ENCODE peak calls at places on chromosomes 3 and 15, in eight cellular contexts. One of them, this sample, is unnamed.

GRCh38 chr3:120498947-120499346 is 48.2 kb upstream of the FSTL1 start:
- DNase-seq in GM23248: peak; percentile 96
- DNase-seq in heart left ventricle: no peak
- DNase-seq in CD8-positive, alpha-beta T cell: no peak
- DNase-seq in HL-60: no peak
- DNase-seq in body of pancreas: no peak
- DNase-seq in neuronal stem cell: peak; percentile 44
- DNase-seq in SK-N-SH: no peak
- DNase-seq in this sample: no peak

GRCh38 chr3:64291345-64291744 is 66.1 kb upstream of the PRICKLE2 start:
- DNase-seq in GM23248: peak; percentile 97
- DNase-seq in heart left ventricle: peak; percentile 31
- DNase-seq in CD8-positive, alpha-beta T cell: no peak
- DNase-seq in HL-60: peak; percentile 1
- DNase-seq in body of pancreas: no peak
- DNase-seq in neuronal stem cell: no peak
- DNase-seq in SK-N-SH: no peak
- DNase-seq in this sample: no peak

GRCh38 chr15:50944692-50945091 is 36.2 kb downstream of the AP4E1 start:
- DNase-seq in GM23248: peak; percentile 10
- DNase-seq in heart left ventricle: no peak
- DNase-seq in CD8-positive, alpha-beta T cell: no peak
- DNase-seq in HL-60: no peak
- DNase-seq in body of pancreas: no peak
- DNase-seq in neuronal stem cell: no peak
- DNase-seq in SK-N-SH: no peak
- DNase-seq in this sample: no peak

GRCh38 chr3:64798316-64798715 is 110.5 kb upstream of the ADAMTS9 start:
- DNase-seq in GM23248: no peak
- DNase-seq in heart left ventricle: peak; percentile 31
- DNase-seq in CD8-positive, alpha-beta T cell: no peak
- DNase-seq in HL-60: no peak
- DNase-seq in body of pancreas: no peak
- DNase-seq in neuronal stem cell: no peak
- DNase-seq in SK-N-SH: no peak
- DNase-seq in this sample: no peak

GRCh38 chr15:71781179-71781964 is 29.0 kb upstream of the NR2E3 start:
- DNase-seq in GM23248: peak; percentile 70
- DNase-seq in heart left ventricle: no peak
- DNase-seq in CD8-positive, alpha-beta T cell: peak; percentile 42
- DNase-seq in HL-60: no peak
- DNase-seq in body of pancreas: no peak
- DNase-seq in neuronal stem cell: no peak
- DNase-seq in SK-N-SH: no peak
- DNase-seq in this sample: no peak

GRCh38 chr3:135218304-135218703 is 423.2 kb downstream of the EPHB1 start:
- DNase-seq in GM23248: no peak
- DNase-seq in heart left ventricle: no peak
- DNase-seq in CD8-positive, alpha-beta T cell: no peak
- DNase-seq in HL-60: no peak
- DNase-seq in body of pancreas: no peak
- DNase-seq in neuronal stem cell: no peak
- DNase-seq in SK-N-SH: no peak
- DNase-seq in this sample: no peak

GRCh38 chr15:48395532-48396011 is 64.3 kb downstream of the DUT start:
- DNase-seq in GM23248: peak; percentile 99
- DNase-seq in heart left ventricle: peak; percentile 86
- DNase-seq in CD8-positive, alpha-beta T cell: no peak
- DNase-seq in HL-60: no peak
- DNase-seq in body of pancreas: no peak
- DNase-seq in neuronal stem cell: no peak
- DNase-seq in SK-N-SH: no peak
- DNase-seq in this sample: no peak

GRCh38 chr15:62066663-62067447 is at the start of gene C2CD4A:
- DNase-seq in GM23248: peak; percentile 56
- DNase-seq in heart left ventricle: peak; percentile 75
- DNase-seq in CD8-positive, alpha-beta T cell: peak; percentile 74
- DNase-seq in HL-60: no peak
- DNase-seq in body of pancreas: peak; percentile 94
- DNase-seq in neuronal stem cell: peak; percentile 49
- DNase-seq in SK-N-SH: no peak
- DNase-seq in this sample: peak; percentile 63

GRCh38 chr3:157274644-157275137 is 114.7 kb upstream of the CCNL1 start:
- DNase-seq in GM23248: peak; percentile 44
- DNase-seq in heart left ventricle: no peak
- DNase-seq in CD8-positive, alpha-beta T cell: no peak
- DNase-seq in HL-60: no peak
- DNase-seq in body of pancreas: no peak
- DNase-seq in neuronal stem cell: no peak
- DNase-seq in SK-N-SH: no peak
- DNase-seq in this sample: no peak

GRCh38 chr15:74415966-74416916 is 17.5 kb downstream of the SEMA7A start:
- DNase-seq in GM23248: no peak
- DNase-seq in heart left ventricle: no peak
- DNase-seq in CD8-positive, alpha-beta T cell: no peak
- DNase-seq in HL-60: no peak
- DNase-seq in body of pancreas: no peak
- DNase-seq in neuronal stem cell: no peak
- DNase-seq in SK-N-SH: no peak
- DNase-seq in this sample: no peak

GRCh38 chr3:134709076-134709475 is 58.3 kb upstream of the KY start:
- DNase-seq in GM23248: peak; percentile 8
- DNase-seq in heart left ventricle: no peak
- DNase-seq in CD8-positive, alpha-beta T cell: no peak
- DNase-seq in HL-60: no peak
- DNase-seq in body of pancreas: no peak
- DNase-seq in neuronal stem cell: no peak
- DNase-seq in SK-N-SH: no peak
- DNase-seq in this sample: no peak

GRCh38 chr15:51438526-51438925 is 97.1 kb downstream of the GLDN start:
- DNase-seq in GM23248: no peak
- DNase-seq in heart left ventricle: no peak
- DNase-seq in CD8-positive, alpha-beta T cell: no peak
- DNase-seq in HL-60: no peak
- DNase-seq in body of pancreas: no peak
- DNase-seq in neuronal stem cell: no peak
- DNase-seq in SK-N-SH: no peak
- DNase-seq in this sample: no peak

GRCh38 chr3:63585927-63586326 is 66.5 kb upstream of the SNTN start:
- DNase-seq in GM23248: no peak
- DNase-seq in heart left ventricle: no peak
- DNase-seq in CD8-positive, alpha-beta T cell: no peak
- DNase-seq in HL-60: no peak
- DNase-seq in body of pancreas: no peak
- DNase-seq in neuronal stem cell: no peak
- DNase-seq in SK-N-SH: no peak
- DNase-seq in this sample: no peak

GRCh38 chr15:60017538-60018199 is 13.6 kb downstream of the FOXB1 start:
- DNase-seq in GM23248: no peak
- DNase-seq in heart left ventricle: no peak
- DNase-seq in CD8-positive, alpha-beta T cell: no peak
- DNase-seq in HL-60: peak; percentile 29
- DNase-seq in body of pancreas: no peak
- DNase-seq in neuronal stem cell: no peak
- DNase-seq in SK-N-SH: no peak
- DNase-seq in this sample: no peak

GRCh38 chr3:28348286-28348636 is 260 bp upstream of the ZCWPW2 start:
- DNase-seq in GM23248: peak; percentile 98
- DNase-seq in heart left ventricle: no peak
- DNase-seq in CD8-positive, alpha-beta T cell: no peak
- DNase-seq in HL-60: peak; percentile 78
- DNase-seq in body of pancreas: no peak
- DNase-seq in neuronal stem cell: no peak
- DNase-seq in SK-N-SH: no peak
- DNase-seq in this sample: no peak

GRCh38 chr3:28667646-28668376 is 319.2 kb upstream of the AZI2 start:
- DNase-seq in GM23248: peak; percentile 68
- DNase-seq in heart left ventricle: peak; percentile 60
- DNase-seq in CD8-positive, alpha-beta T cell: no peak
- DNase-seq in HL-60: peak; percentile 7
- DNase-seq in body of pancreas: peak; percentile 80
- DNase-seq in neuronal stem cell: peak; percentile 76
- DNase-seq in SK-N-SH: peak; percentile 61
- DNase-seq in this sample: peak; percentile 69

GRCh38 chr3:129289201-129289921 is 10.7 kb downstream of the HMCES start:
- DNase-seq in GM23248: peak; percentile 87
- DNase-seq in heart left ventricle: no peak
- DNase-seq in CD8-positive, alpha-beta T cell: no peak
- DNase-seq in HL-60: no peak
- DNase-seq in body of pancreas: no peak
- DNase-seq in neuronal stem cell: no peak
- DNase-seq in SK-N-SH: no peak
- DNase-seq in this sample: no peak

GRCh38 chr15:41961803-41962202 is 10.6 kb downstream of the EHD4 start:
- DNase-seq in GM23248: no peak
- DNase-seq in heart left ventricle: no peak
- DNase-seq in CD8-positive, alpha-beta T cell: no peak
- DNase-seq in HL-60: no peak
- DNase-seq in body of pancreas: no peak
- DNase-seq in neuronal stem cell: no peak
- DNase-seq in SK-N-SH: no peak
- DNase-seq in this sample: no peak

GRCh38 chr15:66703540-66703941 is 1.5 kb downstream of the SMAD6 start:
- DNase-seq in GM23248: peak; percentile 72
- DNase-seq in heart left ventricle: peak; percentile 56
- DNase-seq in CD8-positive, alpha-beta T cell: peak; percentile 51
- DNase-seq in HL-60: no peak
- DNase-seq in body of pancreas: peak; percentile 47
- DNase-seq in neuronal stem cell: no peak
- DNase-seq in SK-N-SH: peak; percentile 75
- DNase-seq in this sample: no peak

GRCh38 chr3:54067060-54067459 is 55.3 kb upstream of the CACNA2D3 start:
- DNase-seq in GM23248: no peak
- DNase-seq in heart left ventricle: no peak
- DNase-seq in CD8-positive, alpha-beta T cell: no peak
- DNase-seq in HL-60: no peak
- DNase-seq in body of pancreas: no peak
- DNase-seq in neuronal stem cell: no peak
- DNase-seq in SK-N-SH: no peak
- DNase-seq in this sample: no peak

GRCh38 chr3:191280111-191280510 is 49.1 kb upstream of the CCDC50 start:
- DNase-seq in GM23248: no peak
- DNase-seq in heart left ventricle: no peak
- DNase-seq in CD8-positive, alpha-beta T cell: no peak
- DNase-seq in HL-60: no peak
- DNase-seq in body of pancreas: no peak
- DNase-seq in neuronal stem cell: no peak
- DNase-seq in SK-N-SH: no peak
- DNase-seq in this sample: no peak

DNA sequence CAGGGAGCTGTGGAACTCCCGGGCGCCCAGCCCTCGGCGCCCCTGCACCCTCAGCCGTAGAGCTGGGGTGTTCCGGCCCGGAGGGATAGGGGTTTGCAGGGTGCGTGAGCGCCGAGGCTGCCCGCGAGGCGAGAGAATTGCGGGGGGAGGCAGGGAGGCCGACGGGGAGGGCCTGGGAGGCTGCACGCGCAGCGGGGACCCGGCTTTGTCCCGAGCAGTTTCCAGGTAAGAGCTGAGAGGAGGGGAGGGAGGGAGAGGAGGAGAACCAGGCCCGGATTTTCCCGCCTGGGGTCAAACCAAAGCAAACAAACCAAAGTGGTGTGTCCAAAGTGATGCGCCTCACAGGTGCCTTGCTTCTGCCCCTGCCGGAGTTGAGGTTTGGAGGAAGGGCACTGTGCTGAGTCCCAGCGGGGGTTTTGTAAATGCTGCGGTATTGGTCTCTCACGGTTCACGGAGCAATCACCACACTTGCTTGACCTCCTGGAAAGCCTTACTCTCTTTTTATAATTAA is 146.4 kb downstream of the TJP1 start:
- DNase-seq in GM23248: no peak
- DNase-seq in heart left ventricle: no peak
- DNase-seq in CD8-positive, alpha-beta T cell: no peak
- DNase-seq in HL-60: no peak
- DNase-seq in body of pancreas: no peak
- DNase-seq in neuronal stem cell: no peak
- DNase-seq in SK-N-SH: no peak
- DNase-seq in this sample: no peak
- H3K27me3 ChIP-seq in GM23248: no peaks in the 10 kb centered on the region
- H3K27me3 ChIP-seq in heart left ventricle: no peaks in the 10 kb centered on the region
- H3K27me3 ChIP-seq in CD8-positive, alpha-beta T cell: no peaks in the 10 kb centered on the region
- H3K27me3 ChIP-seq in HL-60: peaks cover 7% of the 10 kb centered on the region
- H3K27me3 ChIP-seq in body of pancreas: no peaks in the 10 kb centered on the region
- H3K27me3 ChIP-seq in neuronal stem cell: no peaks in the 10 kb centered on the region
- H3K27me3 ChIP-seq in SK-N-SH: no peaks in the 10 kb centered on the region
- H3K27me3 ChIP-seq in this sample: no peaks in the 10 kb centered on the region

DNA sequence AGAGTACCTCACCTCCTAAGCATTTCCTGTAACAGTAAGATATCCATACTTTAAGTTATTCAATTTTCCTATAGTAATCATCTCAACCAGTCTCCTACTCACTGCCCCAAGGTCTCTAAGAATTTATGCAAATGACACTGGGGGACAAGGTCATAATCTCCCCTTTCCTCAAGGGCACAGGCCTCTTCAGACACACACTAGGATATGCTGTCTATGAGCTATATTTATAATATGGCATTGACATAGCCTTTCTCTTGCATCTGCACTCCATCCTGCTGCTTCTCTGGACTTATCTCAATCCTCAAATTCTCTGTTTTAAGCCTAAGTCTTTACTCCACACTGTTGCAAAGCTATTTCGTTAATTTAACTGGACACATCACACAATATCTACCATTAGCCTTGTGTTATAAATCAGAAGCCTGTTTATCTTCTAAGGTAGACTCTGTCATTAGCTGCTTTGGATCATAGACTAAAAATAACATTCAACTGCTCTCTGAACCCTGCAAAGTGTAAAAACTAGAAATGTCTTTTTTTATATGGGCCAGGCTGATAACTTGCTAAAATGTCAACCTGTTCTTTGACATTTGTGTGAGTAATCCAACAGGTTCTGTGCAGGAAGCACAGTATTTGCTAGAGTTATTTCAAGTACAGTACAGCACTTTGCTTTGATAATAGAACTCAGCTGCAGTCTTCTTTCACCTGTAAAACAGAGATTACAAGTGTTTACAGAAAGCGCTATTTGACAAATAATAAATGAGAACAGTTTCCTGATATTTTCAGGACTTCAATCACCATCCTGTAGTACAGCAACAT is 17.8 kb upstream of the SEC62 start:
- DNase-seq in GM23248: no peak
- DNase-seq in heart left ventricle: no peak
- DNase-seq in CD8-positive, alpha-beta T cell: no peak
- DNase-seq in HL-60: no peak
- DNase-seq in body of pancreas: no peak
- DNase-seq in neuronal stem cell: no peak
- DNase-seq in SK-N-SH: no peak
- DNase-seq in this sample: no peak
- H3K27ac ChIP-seq in GM23248: no peak overlapping the region
- H3K27ac ChIP-seq in heart left ventricle: peak overlapping the region; percentile 43
- H3K27ac ChIP-seq in CD8-positive, alpha-beta T cell: no peak overlapping the region
- H3K27ac ChIP-seq in HL-60: no peak overlapping the region
- H3K27ac ChIP-seq in body of pancreas: no peak overlapping the region
- H3K27ac ChIP-seq in neuronal stem cell: no peak overlapping the region
- H3K27ac ChIP-seq in SK-N-SH: no peak overlapping the region
- H3K27ac ChIP-seq in this sample: no peak overlapping the region

GRCh38 chr3:193841581-193841980 is 248.6 kb downstream of the OPA1 start:
- DNase-seq in GM23248: no peak
- DNase-seq in heart left ventricle: no peak
- DNase-seq in CD8-positive, alpha-beta T cell: no peak
- DNase-seq in HL-60: no peak
- DNase-seq in body of pancreas: no peak
- DNase-seq in neuronal stem cell: no peak
- DNase-seq in SK-N-SH: no peak
- DNase-seq in this sample: no peak
- H3K27me3 ChIP-seq in GM23248: peaks cover 60% of the 10 kb centered on the region
- H3K27me3 ChIP-seq in heart left ventricle: peaks cover 3% of the 10 kb centered on the region
- H3K27me3 ChIP-seq in CD8-positive, alpha-beta T cell: no peaks in the 10 kb centered on the region
- H3K27me3 ChIP-seq in HL-60: no peaks in the 10 kb centered on the region
- H3K27me3 ChIP-seq in body of pancreas: no peaks in the 10 kb centered on the region
- H3K27me3 ChIP-seq in neuronal stem cell: no peaks in the 10 kb centered on the region
- H3K27me3 ChIP-seq in SK-N-SH: peaks cover 8% of the 10 kb centered on the region
- H3K27me3 ChIP-seq in this sample: no peaks in the 10 kb centered on the region

GRCh38 chr3:151550642-151551041 is 89.8 kb upstream of the IGSF10 start:
- DNase-seq in GM23248: no peak
- DNase-seq in heart left ventricle: no peak
- DNase-seq in CD8-positive, alpha-beta T cell: no peak
- DNase-seq in HL-60: no peak
- DNase-seq in body of pancreas: no peak
- DNase-seq in neuronal stem cell: no peak
- DNase-seq in SK-N-SH: peak; percentile 41
- DNase-seq in this sample: no peak
- H3K27ac ChIP-seq in GM23248: no peak overlapping the region
- H3K27ac ChIP-seq in heart left ventricle: peak overlapping the region; percentile 1
- H3K27ac ChIP-seq in CD8-positive, alpha-beta T cell: no peak overlapping the region
- H3K27ac ChIP-seq in HL-60: no peak overlapping the region
- H3K27ac ChIP-seq in body of pancreas: no peak overlapping the region
- H3K27ac ChIP-seq in neuronal stem cell: no peak overlapping the region
- H3K27ac ChIP-seq in SK-N-SH: no peak overlapping the region
- H3K27ac ChIP-seq in this sample: no peak overlapping the region